ENCODE peak calls at places on chromosomes 5 and 9, in six cellular contexts. M, Z, V, K, W and I are unnamed samples.

GRCh38 chr9:16152276-16153065 is 599.6 kb downstream of the CCDC171 start:
- DNase-seq in K (no peak), W (no peak), M (no peak), V (no peak), Z (no peak), I (no peak)

GRCh38 chr9:100228352-100228869 is 124.3 kb downstream of the TEX10 start:
- DNase-seq in K (no peak), W (no peak), M (no peak), Z (no peak), V (no peak), I (no peak)

GRCh38 chr5:56607551-56607950 is 207.8 kb upstream of the MAP3K1 start:
- DNase-seq in K (no peak), Z (no peak), W (no peak), M (no peak), V (peak), I (peak)

GRCh38 chr5:1997640-1998347 is 115.1 kb upstream of the IRX4 start:
- DNase-seq in V (no peak), M (no peak), K (no peak), Z (no peak), W (no peak), I (no peak)

GRCh38 chr5:1325191-1325741 is 19.6 kb downstream of the CLPTM1L start:
- DNase-seq in Z (peak), W (no peak), M (no peak), K (peak), V (no peak), I (no peak)

GRCh38 chr9:135990468-135991429 is 29.6 kb upstream of the UBAC1 start:
- DNase-seq in K (no peak), Z (no peak), W (peak), V (peak), M (no peak), I (peak)

GRCh38 chr9:134320195-134320885 is 5.9 kb upstream of the RXRA start:
- DNase-seq in V (no peak), M (peak), Z (peak), K (no peak), W (peak), I (no peak)

GRCh38 chr5:131749723-131750470 is 46.9 kb downstream of the FNIP1 start:
- DNase-seq in K (no peak), M (no peak), V (peak), Z (no peak), W (no peak), I (no peak)

GRCh38 chr5:41542183-41542582 is 31.8 kb upstream of the PLCXD3 start:
- DNase-seq in V (no peak), W (no peak), K (no peak), Z (no peak), M (peak), I (no peak)

GRCh38 chr5:171907731-171908343 is 98.6 kb downstream of the FBXW11 start:
- DNase-seq in V (peak), W (peak), Z (no peak), M (no peak), K (no peak), I (peak)

GRCh38 chr5:82319977-82320376 is 41.8 kb upstream of the RPS23 start:
- DNase-seq in W (no peak), V (peak), Z (no peak), K (no peak), M (no peak), I (no peak)

GRCh38 chr9:36970007-36970888 is 63.8 kb downstream of the PAX5 start:
- DNase-seq in V (peak), W (no peak), K (no peak), M (no peak), Z (peak), I (no peak)

GRCh38 chr5:68214472-68215207 is 916 bp upstream of the PIK3R1 start:
- DNase-seq in Z (no peak), M (no peak), V (peak), W (peak), K (no peak), I (no peak)

GRCh38 chr5:960551-960950 is 48.1 kb upstream of the NKD2 start:
- DNase-seq in Z (peak), M (no peak), K (peak), V (no peak), W (no peak), I (no peak)

GRCh38 chr9:518540-518939 is 303.9 kb downstream of the DOCK8 start:
- DNase-seq in K (no peak), Z (no peak), V (no peak), W (no peak), M (no peak), I (no peak)

DNA sequence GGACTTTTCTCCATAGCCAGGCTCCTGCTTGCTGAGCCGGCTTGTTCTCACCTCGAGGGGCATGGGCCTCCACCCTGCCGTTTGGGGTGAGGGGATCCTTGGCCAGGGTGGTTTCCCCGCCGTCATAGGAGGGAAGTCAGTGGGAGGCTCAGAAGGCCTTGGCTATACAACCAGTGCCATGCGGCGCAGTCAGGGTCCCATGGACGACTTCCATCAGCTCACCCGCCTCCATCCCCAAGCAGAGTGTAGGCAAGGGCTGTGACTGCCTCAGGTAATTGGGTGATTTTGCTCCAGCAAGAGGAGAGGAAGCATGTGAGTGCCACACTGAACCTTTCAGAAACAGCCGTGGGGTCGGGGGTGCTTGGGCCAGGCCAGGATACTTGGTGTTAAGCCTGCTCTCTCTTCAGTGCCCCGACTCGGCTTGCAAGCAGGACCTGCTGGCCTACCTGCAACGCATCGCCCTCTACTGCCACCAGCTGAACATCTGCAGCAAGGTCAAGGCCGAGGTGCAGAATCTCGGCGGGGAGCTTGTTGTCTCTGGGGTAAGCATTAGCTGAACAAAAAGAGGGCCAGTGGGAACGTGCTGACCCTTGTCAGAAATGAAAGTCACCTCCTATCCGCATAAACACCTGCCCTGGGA is 57.2 kb upstream of the LRRTM2 start:
- DNase-seq in W (peak), K (no peak), M (no peak), V (peak), Z (no peak), I (no peak)
- TF ChIP-seq CTCF in W (peak), K (no peak), M (no peak), V (peak), Z (no peak), I (no peak)

GRCh38 chr9:93954436-93955355 is at the start of gene BARX1:
- DNase-seq in K (no peak), V (no peak), Z (no peak), M (no peak), W (peak), I (no peak)
- H3K4me3 ChIP-seq in K (peak), V (no peak), Z (peak), M (peak), W (peak), I (no peak)

GRCh38 chr9:19408693-19409405 is at the start of gene ACER2:
- DNase-seq in K (peak), V (peak), M (peak), Z (peak), W (peak), I (peak)
- TF ChIP-seq CTCF in K (no peak), V (no peak), M (peak), Z (no peak), W (no peak), I (peak)

GRCh38 chr5:157216395-157217142 is 35.9 kb downstream of the ITK start:
- DNase-seq in W (no peak), V (no peak), M (no peak), K (no peak), Z (no peak), I (no peak)

GRCh38 chr5:157214399-157214798 is 33.8 kb downstream of the ITK start:
- DNase-seq in K (no peak), W (no peak), V (no peak), M (no peak), Z (no peak), I (no peak)

GRCh38 chr5:157215826-157216167 is 35.2 kb downstream of the ITK start:
- DNase-seq in M (no peak), W (no peak), V (no peak), Z (no peak), K (no peak), I (no peak)

GRCh38 chr5:157213527-157214243 is 33.0 kb downstream of the ITK start:
- DNase-seq in K (no peak), W (no peak), Z (no peak), V (no peak), M (no peak), I (no peak)

GRCh38 chr5:157215143-157215825 is 34.6 kb downstream of the ITK start:
- DNase-seq in W (no peak), M (no peak), V (no peak), Z (no peak), K (no peak), I (no peak)
- H3K4me3 ChIP-seq in W (no peak), M (no peak), V (no peak), Z (no peak), K (no peak), I (no peak)

DNA sequence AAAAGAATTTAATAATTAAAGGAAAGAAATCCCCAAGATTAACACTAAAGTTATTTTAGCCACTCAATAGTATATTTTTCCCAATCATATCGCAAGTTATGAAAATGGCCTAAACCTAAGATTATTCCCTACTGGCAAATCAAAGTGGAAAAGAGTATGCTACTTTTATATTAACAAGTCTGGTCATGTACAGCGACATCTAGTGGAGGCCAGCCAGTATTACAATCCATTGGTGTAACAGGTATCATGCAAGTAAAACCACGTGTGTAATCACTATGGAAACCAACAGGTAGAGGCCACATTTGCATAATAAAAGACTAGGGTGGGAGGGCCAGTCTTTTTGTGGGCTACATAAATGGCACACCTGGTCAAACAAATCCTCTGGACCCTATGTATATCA is 976.4 kb upstream of the CDH9 start:
- DNase-seq in M (no peak), W (peak), V (peak), Z (no peak), K (no peak), I (no peak)
- TF ChIP-seq CTCF in M (peak), W (peak), V (peak), Z (peak), K (no peak), I (peak)

GRCh38 chr5:77773734-77774280 is 2.3 kb downstream of the TBCA start:
- DNase-seq in K (no peak), Z (no peak), V (no peak), M (no peak), W (peak), I (no peak)
- H3K4me3 ChIP-seq in K (no peak), Z (no peak), V (no peak), M (peak), W (peak), I (no peak)